ENCODE peak calls at places on chromosomes 7 and 10, in four cellular contexts. One of them, this sample, is unnamed.

GRCh38 chr7:151884276-151885201 is 7.6 kb upstream of the PRKAG2 start:
- DNase-seq in K562: no peak
- DNase-seq in GM12878: no peak
- DNase-seq in SK-N-SH: no peak
- DNase-seq in this sample: no peak

GRCh38 chr7:1752771-1753562 is 82.9 kb downstream of the ELFN1 start:
- DNase-seq in K562: no peak
- DNase-seq in GM12878: no peak
- DNase-seq in SK-N-SH: no peak
- DNase-seq in this sample: no peak

GRCh38 chr10:5555881-5556280 is 31.1 kb downstream of the CALML3 start:
- DNase-seq in K562: no peak
- DNase-seq in GM12878: no peak
- DNase-seq in SK-N-SH: no peak
- DNase-seq in this sample: no peak

GRCh38 chr7:73682745-73683055 is 553 bp downstream of the DNAJC30 start:
- DNase-seq in K562: no peak
- DNase-seq in GM12878: no peak
- DNase-seq in SK-N-SH: no peak
- DNase-seq in this sample: no peak

GRCh38 chr7:158265743-158266080 is 321.9 kb downstream of the PTPRN2 start:
- DNase-seq in K562: no peak
- DNase-seq in GM12878: no peak
- DNase-seq in SK-N-SH: no peak
- DNase-seq in this sample: peak

GRCh38 chr7:131122394-131122793 is 205.3 kb upstream of the MKLN1 start:
- DNase-seq in K562: no peak
- DNase-seq in GM12878: no peak
- DNase-seq in SK-N-SH: no peak
- DNase-seq in this sample: no peak

GRCh38 chr10:90417056-90417455 is 440.8 kb downstream of the HTR7 start:
- DNase-seq in K562: no peak
- DNase-seq in GM12878: no peak
- DNase-seq in SK-N-SH: no peak
- DNase-seq in this sample: no peak

GRCh38 chr10:97726636-97727178 is 10.2 kb upstream of the ZFYVE27 start:
- DNase-seq in K562: peak
- DNase-seq in GM12878: no peak
- DNase-seq in SK-N-SH: no peak
- DNase-seq in this sample: peak

GRCh38 chr7:29400435-29400834 is 163.2 kb upstream of the PRR15 start:
- DNase-seq in K562: no peak
- DNase-seq in GM12878: no peak
- DNase-seq in SK-N-SH: no peak
- DNase-seq in this sample: no peak

GRCh38 chr7:47543056-47543455 is 38.9 kb downstream of the TNS3 start:
- DNase-seq in K562: no peak
- DNase-seq in GM12878: no peak
- DNase-seq in SK-N-SH: no peak
- DNase-seq in this sample: no peak

GRCh38 chr10:104117839-104118323 is 4.1 kb upstream of the SFR1 start:
- DNase-seq in K562: no peak
- DNase-seq in GM12878: no peak
- DNase-seq in SK-N-SH: no peak
- DNase-seq in this sample: no peak

GRCh38 chr10:58950618-58951017 is 225.8 kb upstream of the PHYHIPL start:
- DNase-seq in K562: no peak
- DNase-seq in GM12878: no peak
- DNase-seq in SK-N-SH: no peak
- DNase-seq in this sample: no peak

GRCh38 chr7:149787428-149788299 is 14.3 kb upstream of the ZNF467 start:
- DNase-seq in K562: peak
- DNase-seq in GM12878: no peak
- DNase-seq in SK-N-SH: peak
- DNase-seq in this sample: no peak

GRCh38 chr7:102146122-102146521 is 140.5 kb upstream of the SH2B2 start:
- DNase-seq in K562: no peak
- DNase-seq in GM12878: no peak
- DNase-seq in SK-N-SH: no peak
- DNase-seq in this sample: no peak

GRCh38 chr7:73718905-73719805 is at the start of gene STX1A:
- DNase-seq in K562: peak
- DNase-seq in GM12878: no peak
- DNase-seq in SK-N-SH: peak
- DNase-seq in this sample: peak

GRCh38 chr10:84825330-84825729 is 496.9 kb downstream of the CCSER2 start:
- DNase-seq in K562: no peak
- DNase-seq in GM12878: no peak
- DNase-seq in SK-N-SH: peak
- DNase-seq in this sample: no peak

GRCh38 chr7:157044151-157044687 is 33.8 kb upstream of the MNX1 start:
- DNase-seq in K562: no peak
- DNase-seq in GM12878: no peak
- DNase-seq in SK-N-SH: no peak
- DNase-seq in this sample: no peak

GRCh38 chr7:16764942-16765341 is 11.4 kb downstream of the TSPAN13 start:
- DNase-seq in K562: no peak
- DNase-seq in GM12878: no peak
- DNase-seq in SK-N-SH: no peak
- DNase-seq in this sample: no peak

GRCh38 chr7:27611043-27611442 is 51.6 kb downstream of the HIBADH start:
- DNase-seq in K562: no peak
- DNase-seq in GM12878: no peak
- DNase-seq in SK-N-SH: no peak
- DNase-seq in this sample: no peak

GRCh38 chr7:151550601-151551286 is 31.0 kb upstream of the RHEB start:
- DNase-seq in K562: no peak
- DNase-seq in GM12878: no peak
- DNase-seq in SK-N-SH: no peak
- DNase-seq in this sample: no peak

GRCh38 chr7:142636751-142637150 is 112.5 kb upstream of the PRSS1 start:
- DNase-seq in K562: no peak
- DNase-seq in GM12878: no peak
- DNase-seq in SK-N-SH: no peak
- DNase-seq in this sample: no peak

GRCh38 chr7:42833411-42833810 is 78.5 kb downstream of the C7orf25 start:
- DNase-seq in K562: no peak
- DNase-seq in GM12878: no peak
- DNase-seq in SK-N-SH: no peak
- DNase-seq in this sample: no peak

GRCh38 chr10:85445702-85446101 is 920.9 kb downstream of the GRID1 start:
- DNase-seq in K562: no peak
- DNase-seq in GM12878: no peak
- DNase-seq in SK-N-SH: no peak
- DNase-seq in this sample: no peak

GRCh38 chr10:75967491-75967890 is 536.1 kb downstream of the LRMDA start:
- DNase-seq in K562: no peak
- DNase-seq in GM12878: no peak
- DNase-seq in SK-N-SH: no peak
- DNase-seq in this sample: peak

GRCh38 chr10:130808243-130808642 is 503.3 kb downstream of the TCERG1L start:
- DNase-seq in K562: no peak
- DNase-seq in GM12878: no peak
- DNase-seq in SK-N-SH: no peak
- DNase-seq in this sample: no peak

DNA sequence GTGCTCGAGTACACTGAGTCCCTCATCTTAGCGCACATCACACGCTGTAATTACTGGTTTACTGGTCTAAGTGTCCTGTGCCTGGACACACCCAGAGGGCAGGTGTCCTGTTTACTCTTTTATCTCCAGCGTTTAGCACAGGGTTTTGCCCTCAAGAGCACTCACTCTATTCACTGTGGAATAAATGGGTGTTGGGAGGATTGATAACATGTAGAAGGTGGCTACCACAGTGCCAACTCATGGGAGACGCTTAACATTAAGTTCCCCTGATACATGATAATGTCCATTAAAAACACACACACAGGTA is 96.1 kb upstream of the EFCAB10 start:
- DNase-seq in K562: no peak
- DNase-seq in GM12878: no peak
- DNase-seq in SK-N-SH: no peak
- DNase-seq in this sample: no peak
- TF ChIP-seq USF1 in K562: no peak
- TF ChIP-seq USF1 in GM12878: no peak
- TF ChIP-seq USF1 in SK-N-SH: no peak
- TF ChIP-seq USF1 in this sample: no peak

DNA sequence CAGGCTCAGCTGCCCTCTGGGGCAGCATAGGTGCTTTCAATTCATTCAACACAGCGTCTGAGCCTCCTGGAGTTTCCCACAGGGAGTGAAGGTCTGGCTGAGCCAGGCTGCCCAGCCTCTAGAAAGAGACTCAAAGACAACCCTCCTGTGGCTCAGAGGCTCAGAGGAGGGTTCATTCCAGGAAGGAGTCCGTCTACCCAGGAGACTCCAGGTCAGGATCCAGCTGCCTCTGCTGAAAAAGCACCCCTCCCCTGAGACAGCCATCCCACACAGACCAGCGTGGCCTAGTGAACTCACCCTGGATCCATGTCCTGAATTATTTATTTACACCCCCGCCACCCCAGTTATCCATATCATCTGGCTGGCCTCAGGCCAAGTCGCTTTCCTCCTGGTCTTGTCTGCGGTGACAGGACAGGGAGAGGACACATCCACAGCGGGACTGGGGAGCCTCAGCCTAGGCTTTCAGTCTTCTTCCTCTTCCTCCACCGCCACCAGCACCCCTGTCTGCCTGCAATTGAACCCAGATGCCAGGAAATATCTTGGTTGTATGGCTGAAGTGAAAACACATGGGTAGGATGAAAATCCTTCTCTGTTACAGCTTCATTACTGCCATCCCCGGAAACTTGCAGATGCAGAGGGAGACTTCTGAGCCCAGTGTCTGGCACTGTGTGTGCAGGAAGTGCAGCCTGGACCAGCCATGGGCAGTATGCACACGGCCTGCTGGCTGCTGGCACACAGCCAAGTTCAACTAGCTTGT is 44.0 kb upstream of the COL13A1 start:
- DNase-seq in K562: peak
- DNase-seq in GM12878: no peak
- DNase-seq in SK-N-SH: peak
- DNase-seq in this sample: no peak
- TF ChIP-seq USF1 in K562: no peak
- TF ChIP-seq USF1 in GM12878: no peak
- TF ChIP-seq USF1 in SK-N-SH: no peak
- TF ChIP-seq USF1 in this sample: no peak

GRCh38 chr7:10973942-10974716 is 457 bp downstream of the PHF14 start:
- DNase-seq in K562: peak
- DNase-seq in GM12878: no peak
- DNase-seq in SK-N-SH: peak
- DNase-seq in this sample: peak
- TF ChIP-seq USF1 in K562: no peak
- TF ChIP-seq USF1 in GM12878: no peak
- TF ChIP-seq USF1 in SK-N-SH: no peak
- TF ChIP-seq USF1 in this sample: no peak

GRCh38 chr10:69382382-69383117 is 34.2 kb downstream of the TACR2 start:
- DNase-seq in K562: no peak
- DNase-seq in GM12878: no peak
- DNase-seq in SK-N-SH: no peak
- DNase-seq in this sample: no peak
- TF ChIP-seq USF1 in K562: no peak
- TF ChIP-seq USF1 in GM12878: no peak
- TF ChIP-seq USF1 in SK-N-SH: no peak
- TF ChIP-seq USF1 in this sample: no peak

DNA sequence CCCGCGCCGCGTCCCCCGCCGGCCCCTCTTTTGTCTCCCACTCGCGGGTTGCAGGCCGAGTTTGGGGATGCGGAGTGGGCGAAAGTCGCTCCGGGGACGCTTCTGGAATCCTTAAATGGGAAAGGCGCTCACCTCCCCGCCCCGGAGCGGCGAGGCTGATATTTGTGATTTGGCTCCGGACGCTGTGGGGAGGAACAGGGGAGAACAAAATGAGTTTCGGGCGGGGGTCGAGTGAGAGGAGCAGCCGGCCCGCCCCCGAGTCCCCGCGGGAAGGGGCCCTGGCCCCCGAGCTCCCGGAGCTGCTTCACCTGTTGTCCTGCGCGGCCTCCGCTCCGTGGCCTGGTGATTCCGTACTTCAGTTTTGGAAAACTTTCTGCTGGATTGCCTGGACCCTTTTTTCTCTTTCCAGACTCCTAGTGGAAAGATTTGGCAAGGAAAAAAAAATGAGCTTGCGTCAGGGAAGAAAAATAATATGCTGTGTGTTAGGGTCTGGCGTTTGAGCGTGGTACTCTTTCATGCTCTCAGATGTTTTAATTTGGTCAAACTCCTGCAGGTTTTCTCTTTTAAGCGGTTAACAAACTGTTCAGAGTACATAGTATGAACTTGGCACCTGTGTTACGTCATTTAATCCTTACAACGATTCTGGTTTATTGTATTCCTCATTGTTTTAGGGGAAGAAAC is 831 bp downstream of the BMPR1A start:
- DNase-seq in K562: peak
- DNase-seq in GM12878: no peak
- DNase-seq in SK-N-SH: no peak
- DNase-seq in this sample: no peak
- TF ChIP-seq USF1 in K562: no peak
- TF ChIP-seq USF1 in GM12878: no peak
- TF ChIP-seq USF1 in SK-N-SH: no peak
- TF ChIP-seq USF1 in this sample: no peak

GRCh38 chr10:108078263-108078662 is 913.8 kb upstream of the SORCS1 start:
- DNase-seq in K562: no peak
- DNase-seq in GM12878: no peak
- DNase-seq in SK-N-SH: no peak
- DNase-seq in this sample: no peak
- TF ChIP-seq USF1 in K562: no peak
- TF ChIP-seq USF1 in GM12878: no peak
- TF ChIP-seq USF1 in SK-N-SH: no peak
- TF ChIP-seq USF1 in this sample: no peak

GRCh38 chr7:95919574-95919973 is 147.2 kb downstream of the DYNC1I1 start:
- DNase-seq in K562: no peak
- DNase-seq in GM12878: no peak
- DNase-seq in SK-N-SH: no peak
- DNase-seq in this sample: no peak

GRCh38 chr7:95922191-95922590 is 149.8 kb downstream of the DYNC1I1 start:
- DNase-seq in K562: no peak
- DNase-seq in GM12878: no peak
- DNase-seq in SK-N-SH: no peak
- DNase-seq in this sample: no peak

GRCh38 chr7:95917622-95918021 is 145.3 kb downstream of the DYNC1I1 start:
- DNase-seq in K562: no peak
- DNase-seq in GM12878: no peak
- DNase-seq in SK-N-SH: no peak
- DNase-seq in this sample: no peak

GRCh38 chr7:95916573-95917371 is 144.4 kb downstream of the DYNC1I1 start:
- DNase-seq in K562: peak
- DNase-seq in GM12878: peak
- DNase-seq in SK-N-SH: peak
- DNase-seq in this sample: peak

GRCh38 chr7:95921543-95921942 is 149.2 kb downstream of the DYNC1I1 start:
- DNase-seq in K562: no peak
- DNase-seq in GM12878: no peak
- DNase-seq in SK-N-SH: no peak
- DNase-seq in this sample: no peak
- TF ChIP-seq USF1 in K562: no peak
- TF ChIP-seq USF1 in GM12878: no peak
- TF ChIP-seq USF1 in SK-N-SH: no peak
- TF ChIP-seq USF1 in this sample: no peak

This sample was measured in WTC11.